ENCODE peak calls at places on chromosomes 2 and 18, in four cellular contexts. M, R, I and X are unnamed samples.

GRCh38 chr18:40935423-40935822 is 1019.6 kb upstream of the PIK3C3 start:
- DNase-seq in R (no peak), M (peak; percentile 35), I (no peak), X (no peak)

GRCh38 chr2:7011376-7012083 is 94.3 kb downstream of the RNF144A start:
- DNase-seq in R (peak; percentile 92), I (no peak), M (no peak), X (no peak)

GRCh38 chr2:231455222-231455621 is 9.1 kb downstream of the NCL start:
- DNase-seq in R (no peak), I (no peak), M (no peak), X (no peak)

GRCh38 chr2:174333502-174334277 is 1.1 kb upstream of the SP9 start:
- DNase-seq in R (no peak), M (peak; percentile 3), I (no peak), X (no peak)

GRCh38 chr2:2183717-2184116 is 147.4 kb downstream of the MYT1L start:
- DNase-seq in M (no peak), I (no peak), R (no peak), X (no peak)

GRCh38 chr2:121648611-121649401 is 456 bp downstream of the CLASP1 start:
- DNase-seq in I (peak; percentile 41), R (no peak), M (peak; percentile 53), X (peak; percentile 52)

GRCh38 chr2:138767101-138767500 is 13.1 kb downstream of the NXPH2 start:
- DNase-seq in M (no peak), R (no peak), I (no peak), X (no peak)

GRCh38 chr2:232970051-232970450 is 43.0 kb downstream of the NGEF start:
- DNase-seq in I (no peak), R (no peak), M (no peak), X (no peak)

GRCh38 chr2:222728621-222729020 is 57.2 kb downstream of the MOGAT1 start:
- DNase-seq in I (no peak), R (no peak), M (no peak), X (no peak)

GRCh38 chr2:207283356-207283755 is 117.6 kb upstream of the KLF7 start:
- DNase-seq in M (no peak), R (no peak), I (no peak), X (peak; percentile 16)

GRCh38 chr2:186486651-186487647 is 889 bp downstream of the ZC3H15 start:
- DNase-seq in R (no peak), I (no peak), M (no peak), X (no peak)

GRCh38 chr18:79335833-79336360 is 59.8 kb upstream of the NFATC1 start:
- DNase-seq in I (no peak), M (no peak), R (no peak), X (no peak)

GRCh38 chr2:10373931-10374330 is 71.2 kb downstream of the HPCAL1 start:
- DNase-seq in R (no peak), M (no peak), I (no peak), X (no peak)